ENCODE peak calls at places on chromosome 7, in five cellular contexts. One of them, this sample, is unnamed.

GRCh38 chr7:43501881-43502280 is 81.0 kb upstream of the STK17A start:
- DNase-seq in NB4: no peak
- DNase-seq in anterior cingulate cortex: no peak
- DNase-seq in HCT116: no peak
- DNase-seq in cardiac fibroblast: peak
- DNase-seq in this sample: no peak

GRCh38 chr7:155930061-155930460 is 117.8 kb upstream of the SHH start:
- DNase-seq in NB4: no peak
- DNase-seq in anterior cingulate cortex: no peak
- DNase-seq in HCT116: no peak
- DNase-seq in cardiac fibroblast: no peak
- DNase-seq in this sample: no peak

GRCh38 chr7:157384301-157384700 is 47.5 kb downstream of the DNAJB6 start:
- DNase-seq in NB4: no peak
- DNase-seq in anterior cingulate cortex: no peak
- DNase-seq in HCT116: no peak
- DNase-seq in cardiac fibroblast: peak
- DNase-seq in this sample: no peak

GRCh38 chr7:71626206-71626605 is 494.3 kb downstream of the GALNT17 start:
- DNase-seq in NB4: no peak
- DNase-seq in anterior cingulate cortex: no peak
- DNase-seq in HCT116: no peak
- DNase-seq in cardiac fibroblast: peak
- DNase-seq in this sample: no peak

GRCh38 chr7:70355591-70356323 is 757.5 kb downstream of the AUTS2 start:
- DNase-seq in NB4: no peak
- DNase-seq in anterior cingulate cortex: no peak
- DNase-seq in HCT116: no peak
- DNase-seq in cardiac fibroblast: no peak
- DNase-seq in this sample: no peak

GRCh38 chr7:110573862-110574528 is 516.9 kb upstream of the LRRN3 start:
- DNase-seq in NB4: no peak
- DNase-seq in anterior cingulate cortex: no peak
- DNase-seq in HCT116: peak
- DNase-seq in cardiac fibroblast: no peak
- DNase-seq in this sample: no peak

GRCh38 chr7:44279731-44280505 is 45.5 kb downstream of the CAMK2B start:
- DNase-seq in NB4: no peak
- DNase-seq in anterior cingulate cortex: no peak
- DNase-seq in HCT116: no peak
- DNase-seq in cardiac fibroblast: no peak
- DNase-seq in this sample: no peak

GRCh38 chr7:37390149-37390548 is 58.5 kb downstream of the ELMO1 start:
- DNase-seq in NB4: peak
- DNase-seq in anterior cingulate cortex: no peak
- DNase-seq in HCT116: no peak
- DNase-seq in cardiac fibroblast: no peak
- DNase-seq in this sample: peak

GRCh38 chr7:123643495-123644428 is 11.9 kb upstream of the LMOD2 start:
- DNase-seq in NB4: no peak
- DNase-seq in anterior cingulate cortex: no peak
- DNase-seq in HCT116: peak
- DNase-seq in cardiac fibroblast: peak
- DNase-seq in this sample: no peak

GRCh38 chr7:115779561-115779960 is 251.0 kb downstream of the TFEC start:
- DNase-seq in NB4: no peak
- DNase-seq in anterior cingulate cortex: no peak
- DNase-seq in HCT116: no peak
- DNase-seq in cardiac fibroblast: no peak
- DNase-seq in this sample: no peak